ENCODE peak calls at places on chromosomes 13 and 19, in four cellular contexts. L, K, T and W are unnamed samples.

GRCh38 chr13:25901460-25902376 is 150.1 kb downstream of the SHISA2 start:
- DNase-seq in L (peak; percentile 75), K (no peak), T (peak; percentile 33), W (no peak)

GRCh38 chr19:42023121-42023942 is 29.3 kb upstream of the ATP1A3 start:
- DNase-seq in L (no peak), K (peak; percentile 84), T (peak; percentile 15), W (peak; percentile 81)

GRCh38 chr19:917323-918151 is at the start of gene KISS1R:
- DNase-seq in L (no peak), K (peak; percentile 91), T (peak; percentile 71), W (peak; percentile 81)

GRCh38 chr13:50757021-50757420 is 86.5 kb downstream of the DLEU7 start:
- DNase-seq in L (no peak), K (no peak), T (no peak), W (no peak)

GRCh38 chr13:34035676-34036325 is 217.9 kb downstream of the RFC3 start:
- DNase-seq in L (no peak), K (no peak), T (peak; percentile 57), W (no peak)

GRCh38 chr19:47511681-47512080 is 3.2 kb downstream of the NAPA start:
- DNase-seq in L (no peak), K (no peak), T (no peak), W (no peak)

GRCh38 chr13:107205318-107206112 is 637.6 kb upstream of the ARGLU1 start:
- DNase-seq in L (no peak), K (peak; percentile 88), T (peak; percentile 31), W (peak; percentile 59)

GRCh38 chr19:29983568-29983967 is 41.5 kb downstream of the URI1 start:
- DNase-seq in L (no peak), K (no peak), T (no peak), W (no peak)

GRCh38 chr13:113032291-113032690 is 63.3 kb downstream of the MCF2L start:
- DNase-seq in L (no peak), K (no peak), T (no peak), W (no peak)

GRCh38 chr13:40480012-40480914 is 186.2 kb downstream of the FOXO1 start:
- DNase-seq in L (no peak), K (no peak), T (peak; percentile 62), W (no peak)

GRCh38 chr19:13037161-13037560 is 41.9 kb downstream of the NFIX start:
- DNase-seq in L (no peak), K (no peak), T (no peak), W (no peak)

GRCh38 chr19:39411832-39412099 is 703 bp upstream of the PLEKHG2 start:
- DNase-seq in L (peak; percentile 89), K (peak; percentile 87), T (peak; percentile 90), W (peak; percentile 80)

GRCh38 chr13:23715092-23715761 is 145.0 kb downstream of the TNFRSF19 start:
- DNase-seq in L (no peak), K (no peak), T (peak; percentile 28), W (no peak)

GRCh38 chr13:99009987-99010551 is 32.2 kb upstream of the DOCK9 start:
- DNase-seq in L (no peak), K (no peak), T (no peak), W (no peak)

GRCh38 chr13:24511019-24511823 is 1.4 kb downstream of the PARP4 start:
- DNase-seq in L (peak; percentile 63), K (no peak), T (peak; percentile 26), W (peak; percentile 9)

GRCh38 chr19:18985257-18985656 is 44.2 kb upstream of the HOMER3 start:
- DNase-seq in L (no peak), K (no peak), T (no peak), W (no peak)

GRCh38 chr13:87057807-87058520 is 613.2 kb upstream of the SLITRK5 start:
- DNase-seq in L (no peak), K (no peak), T (no peak), W (no peak)

GRCh38 chr19:23943411-23943810 is 28.7 kb downstream of the ZNF726 start:
- DNase-seq in L (no peak), K (no peak), T (peak; percentile 49), W (no peak)

GRCh38 chr19:18060472-18060871 is 26.3 kb downstream of the IL12RB1 start:
- DNase-seq in L (no peak), K (no peak), T (no peak), W (peak; percentile 60)

GRCh38 chr13:109254271-109254670 is 532.1 kb downstream of the IRS2 start:
- DNase-seq in L (no peak), K (no peak), T (no peak), W (no peak)

GRCh38 chr13:109251958-109252357 is 534.4 kb downstream of the IRS2 start:
- DNase-seq in L (no peak), K (no peak), T (no peak), W (no peak)

GRCh38 chr13:109253316-109253715 is 533.1 kb downstream of the IRS2 start:
- DNase-seq in L (no peak), K (no peak), T (no peak), W (no peak)

GRCh38 chr13:109255457-109255856 is 530.9 kb downstream of the IRS2 start:
- DNase-seq in L (no peak), K (no peak), T (no peak), W (no peak)

DNA sequence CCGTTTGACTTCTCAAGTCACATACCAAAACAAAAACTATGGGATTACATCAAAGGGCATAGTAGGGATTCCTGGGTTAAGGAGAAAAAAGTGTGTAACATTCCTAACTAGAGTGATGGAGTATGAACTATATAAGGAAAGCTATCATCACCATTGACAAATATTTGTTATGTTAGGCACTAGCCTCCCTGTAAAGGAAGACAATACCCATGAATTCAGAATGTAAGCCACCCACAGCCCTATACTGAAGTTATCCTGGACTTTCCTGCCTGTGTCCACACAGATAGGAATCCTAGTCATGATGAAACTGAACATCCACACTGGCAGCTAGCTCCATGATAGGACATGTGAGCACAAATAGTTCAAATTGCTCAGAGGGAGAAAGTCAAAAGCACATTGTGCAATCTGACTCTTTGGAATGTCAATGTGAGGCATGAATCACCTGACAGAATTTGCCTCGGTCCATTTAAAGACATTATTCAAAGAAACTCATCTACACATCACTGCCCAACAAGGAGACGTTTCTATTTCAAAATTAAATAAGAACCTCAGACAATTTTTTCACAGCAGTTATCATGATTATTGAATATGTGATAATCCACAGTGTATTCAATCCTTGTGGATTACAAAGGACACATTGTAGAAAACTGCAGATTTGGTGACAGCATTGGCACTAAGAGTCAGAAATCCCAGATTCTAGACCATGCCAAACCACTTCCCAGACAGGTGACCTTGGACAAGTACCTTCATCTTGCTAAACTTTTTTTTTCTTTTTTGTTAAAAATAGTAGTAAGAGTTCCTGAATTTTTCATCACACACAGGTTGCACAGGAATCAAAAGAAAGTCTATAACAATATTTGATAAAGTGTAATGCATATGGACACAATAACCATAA is 529.3 kb downstream of the IRS2 start:
- DNase-seq in L (no peak), K (no peak), T (peak; percentile 74), W (no peak)
- TF ChIP-seq POLR2AphosphoS5 in L (no peak), K (no peak), T (no peak), W (no peak)

DNA sequence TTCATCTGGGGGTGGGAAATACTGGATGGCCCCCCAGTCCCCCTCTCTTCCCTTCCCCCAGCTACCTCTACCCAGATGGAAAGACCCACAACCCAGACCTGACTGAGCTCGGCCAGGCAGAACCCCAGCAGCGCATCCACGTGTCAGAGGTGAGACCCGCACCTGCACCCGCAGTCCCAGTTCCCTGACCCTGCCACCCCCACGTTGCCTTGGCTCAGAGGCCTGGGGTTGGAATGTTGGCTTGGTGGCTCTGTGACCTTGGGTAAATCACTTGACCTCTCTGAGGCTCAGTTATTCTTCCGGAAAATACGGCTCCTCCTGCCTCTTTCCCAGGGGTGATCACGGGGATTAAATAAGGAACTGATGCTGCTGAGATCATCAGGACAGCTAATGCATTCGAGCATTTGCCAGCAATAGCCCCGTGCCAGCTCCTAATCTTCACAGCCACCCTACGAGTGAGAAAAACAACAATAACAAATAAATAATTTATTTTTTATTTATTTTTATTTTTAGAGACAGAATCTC is 12.3 kb downstream of the CBLC start:
- DNase-seq in L (no peak), K (no peak), T (no peak), W (no peak)
- TF ChIP-seq CBX5 in L (no peak), K (no peak), T (no peak), W (no peak)

GRCh38 chr19:43618921-43619261 is 538 bp downstream of the ZNF428 start:
- DNase-seq in L (peak; percentile 30), K (no peak), T (peak; percentile 79), W (peak; percentile 77)
- TF ChIP-seq POLR2AphosphoS5 in L (no peak), K (no peak), T (peak; percentile 76), W (peak; percentile 16)

GRCh38 chr19:8609210-8610040 is 1.1 kb downstream of the ADAMTS10 start:
- DNase-seq in L (no peak), K (peak; percentile 82), T (peak; percentile 32), W (peak; percentile 32)
- TF ChIP-seq CBX5 in L (no peak), K (no peak), T (no peak), W (no peak)

DNA sequence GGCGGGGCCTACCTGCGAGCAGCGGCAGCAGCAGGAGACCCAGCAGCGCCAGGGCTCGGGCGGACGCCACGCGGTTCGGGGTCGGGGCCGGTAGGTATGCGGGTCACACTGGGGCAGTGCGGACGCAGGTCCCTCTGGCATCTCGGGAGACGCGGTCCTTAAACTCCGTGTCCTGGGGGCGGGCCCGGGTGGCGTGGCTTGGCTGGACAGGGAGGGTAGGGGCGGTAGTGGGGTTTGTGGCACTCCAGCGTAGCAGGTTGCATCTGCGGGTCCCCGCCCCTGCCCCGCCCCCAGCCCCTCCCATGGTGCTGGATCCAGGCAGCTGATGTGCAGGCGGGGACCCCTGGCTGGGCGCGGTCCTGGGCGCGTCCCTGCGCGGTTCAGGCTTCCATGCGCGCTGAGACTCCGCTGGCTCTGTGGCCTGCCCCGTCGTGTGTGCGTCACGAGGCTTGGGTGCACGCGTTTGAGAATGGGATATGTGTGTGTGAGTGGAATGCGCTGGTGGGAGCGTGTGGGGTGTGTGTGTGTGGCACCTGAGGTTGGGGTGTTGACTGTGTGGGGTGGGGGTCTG is 96.1 kb downstream of the WTIP start:
- DNase-seq in L (no peak), K (peak; percentile 72), T (no peak), W (no peak)
- TF ChIP-seq POLR2AphosphoS5 in L (no peak), K (no peak), T (no peak), W (no peak)

DNA sequence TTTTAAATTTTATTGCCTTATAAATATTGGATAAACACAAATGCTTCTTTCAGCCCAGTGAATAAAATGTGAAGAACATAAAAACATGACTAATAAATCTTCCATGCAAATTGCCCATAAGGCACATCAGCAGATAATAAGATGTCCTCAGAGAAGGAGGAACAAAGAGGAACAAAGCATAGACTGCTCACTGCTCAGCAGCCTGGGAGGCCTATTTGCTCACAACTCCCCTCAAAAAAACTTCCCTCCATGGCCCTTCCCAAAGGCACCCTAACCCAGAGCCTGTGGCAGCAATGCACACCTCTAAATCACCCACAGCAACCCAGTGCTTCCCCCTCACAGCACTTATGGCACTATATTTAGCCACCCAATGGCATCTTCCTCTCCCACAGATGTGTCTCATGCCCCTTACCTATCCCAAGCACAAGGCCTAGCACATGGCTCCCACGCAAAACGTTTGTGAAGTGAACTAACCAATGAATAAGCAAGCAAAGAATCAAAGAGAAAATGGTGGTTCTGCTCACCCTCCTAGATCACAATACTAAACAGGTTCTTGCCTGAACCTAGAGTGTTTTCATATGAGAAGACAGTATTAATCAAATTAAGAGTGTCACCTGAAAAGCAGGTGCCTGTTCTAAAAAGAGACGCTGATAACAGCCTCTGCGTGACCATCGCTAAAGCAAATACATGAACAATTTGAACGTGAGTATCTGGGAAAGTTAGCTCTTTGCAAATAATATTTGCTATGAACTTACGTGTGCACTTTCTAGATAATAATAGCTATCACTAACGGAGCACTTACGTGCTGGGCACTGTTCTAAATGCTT is 96.9 kb downstream of the TBC1D4 start:
- DNase-seq in L (no peak), K (no peak), T (no peak), W (no peak)
- TF ChIP-seq CBX5 in L (no peak), K (no peak), T (no peak), W (no peak)